ENCODE peak calls at places on chromosomes 3 and 15, in eight cellular contexts. C, E, S, I, M, D, K and F are unnamed samples.

GRCh38 chr15:29731865-29732264 is 90.4 kb downstream of the TJP1 start:
- DNase-seq in C (no peak), E (no peak), S (no peak), I (no peak), M (no peak), D (no peak), K (no peak), F (no peak)

GRCh38 chr3:59313365-59313764 is 263.5 kb upstream of the CFAP20DC start:
- DNase-seq in C (no peak), E (peak; percentile 56), S (peak; percentile 28), I (peak; percentile 23), M (peak; percentile 46), D (peak; percentile 68), K (peak; percentile 32), F (no peak)

GRCh38 chr3:174302746-174303315 is 556.3 kb upstream of the NAALADL2 start:
- DNase-seq in C (no peak), E (no peak), S (no peak), I (no peak), M (no peak), D (no peak), K (no peak), F (no peak)

GRCh38 chr3:36557021-36557707 is 176.9 kb downstream of the STAC start:
- DNase-seq in C (no peak), E (no peak), S (no peak), I (no peak), M (no peak), D (no peak), K (no peak), F (no peak)

GRCh38 chr3:40226636-40227035 is 82.9 kb upstream of the EIF1B start:
- DNase-seq in C (no peak), E (no peak), S (no peak), I (no peak), M (no peak), D (no peak), K (no peak), F (no peak)

GRCh38 chr3:147943265-147943945 is 534.2 kb downstream of the ZIC1 start:
- DNase-seq in C (peak; percentile 63), E (peak; percentile 87), S (peak; percentile 94), I (no peak), M (no peak), D (peak; percentile 72), K (peak; percentile 86), F (peak; percentile 55)

GRCh38 chr15:42228036-42228435 is 19.9 kb upstream of the VPS39 start:
- DNase-seq in C (no peak), E (no peak), S (no peak), I (no peak), M (no peak), D (no peak), K (no peak), F (no peak)

GRCh38 chr3:33277193-33277882 is at the start of gene FBXL2:
- DNase-seq in C (no peak), E (peak; percentile 75), S (peak; percentile 76), I (peak; percentile 19), M (peak; percentile 16), D (peak; percentile 75), K (peak; percentile 87), F (peak; percentile 15)

GRCh38 chr3:179227349-179227748 is 23.6 kb downstream of the KCNMB3 start:
- DNase-seq in C (no peak), E (no peak), S (peak; percentile 77), I (no peak), M (no peak), D (peak; percentile 66), K (no peak), F (peak; percentile 11)

GRCh38 chr3:143951351-143951971 is 20.2 kb upstream of the DIPK2A start:
- DNase-seq in C (no peak), E (peak; percentile 70), S (peak; percentile 44), I (no peak), M (peak; percentile 7), D (peak; percentile 59), K (no peak), F (peak; percentile 26)

GRCh38 chr3:133837487-133838295 is 32.1 kb downstream of the SRPRB start:
- DNase-seq in C (no peak), E (no peak), S (no peak), I (no peak), M (no peak), D (no peak), K (no peak), F (no peak)

GRCh38 chr3:124514681-124515080 is 215.6 kb upstream of the UMPS start:
- DNase-seq in C (no peak), E (no peak), S (no peak), I (no peak), M (no peak), D (peak; percentile 49), K (no peak), F (no peak)

GRCh38 chr15:77421370-77421700 is 647 bp downstream of the HMG20A start:
- DNase-seq in C (no peak), E (no peak), S (no peak), I (no peak), M (no peak), D (peak; percentile 18), K (peak; percentile 13), F (no peak)

GRCh38 chr3:98519351-98519750 is 3.4 kb downstream of the CLDND1 start:
- DNase-seq in C (no peak), E (peak; percentile 5), S (no peak), I (no peak), M (no peak), D (peak; percentile 32), K (no peak), F (no peak)

GRCh38 chr15:89576417-89576773 is 1.1 kb downstream of the TICRR start:
- DNase-seq in C (no peak), E (peak; percentile 20), S (no peak), I (no peak), M (no peak), D (peak; percentile 31), K (no peak), F (peak; percentile 50)

GRCh38 chr3:184029456-184029950 is 2.0 kb upstream of the HTR3D start:
- DNase-seq in C (no peak), E (peak; percentile 38), S (no peak), I (no peak), M (no peak), D (no peak), K (no peak), F (no peak)

GRCh38 chr15:69609176-69609575 is 156.6 kb downstream of the RPLP1 start:
- DNase-seq in C (peak; percentile 33), E (peak; percentile 29), S (peak; percentile 70), I (no peak), M (no peak), D (no peak), K (peak; percentile 18), F (peak; percentile 2)

GRCh38 chr3:71564361-71564760 is 19.2 kb downstream of the FOXP1 start:
- DNase-seq in C (no peak), E (no peak), S (no peak), I (no peak), M (no peak), D (peak; percentile 60), K (no peak), F (peak; percentile 30)

GRCh38 chr3:146746190-146746589 is 141.0 kb upstream of the PLSCR5 start:
- DNase-seq in C (peak; percentile 31), E (peak; percentile 25), S (peak; percentile 79), I (no peak), M (no peak), D (peak; percentile 37), K (no peak), F (peak; percentile 55)

GRCh38 chr15:25844981-25845680 is 18.0 kb downstream of the ATP10A start:
- DNase-seq in C (no peak), E (no peak), S (no peak), I (no peak), M (no peak), D (no peak), K (no peak), F (no peak)

GRCh38 chr3:192862408-192863385 is 55.0 kb downstream of the MB21D2 start:
- DNase-seq in C (no peak), E (peak; percentile 67), S (no peak), I (no peak), M (no peak), D (peak; percentile 50), K (no peak), F (no peak)

GRCh38 chr15:49082960-49083359 is 36.7 kb upstream of the SECISBP2L start:
- DNase-seq in C (peak; percentile 48), E (peak; percentile 29), S (no peak), I (no peak), M (no peak), D (no peak), K (no peak), F (no peak)

GRCh38 chr3:188179006-188179966 is 25.3 kb downstream of the LPP start:
- DNase-seq in C (peak; percentile 63), E (no peak), S (no peak), I (no peak), M (no peak), D (no peak), K (no peak), F (no peak)

GRCh38 chr3:190097617-190098016 is 23.1 kb downstream of the P3H2 start:
- DNase-seq in C (no peak), E (peak; percentile 51), S (no peak), I (no peak), M (no peak), D (no peak), K (no peak), F (no peak)

GRCh38 chr15:49990835-49991540 is 128.0 kb downstream of the ATP8B4 start:
- DNase-seq in C (peak; percentile 8), E (peak; percentile 48), S (no peak), I (no peak), M (no peak), D (no peak), K (no peak), F (peak; percentile 42)

GRCh38 chr3:104903064-104903463 is 463.6 kb upstream of the ALCAM start:
- DNase-seq in C (no peak), E (no peak), S (no peak), I (no peak), M (no peak), D (no peak), K (no peak), F (no peak)

GRCh38 chr15:50145451-50145872 is 26.4 kb upstream of the ATP8B4 start:
- DNase-seq in C (no peak), E (peak; percentile 88), S (peak; percentile 76), I (no peak), M (no peak), D (peak; percentile 81), K (peak; percentile 82), F (peak; percentile 65)

GRCh38 chr3:184359610-184360009 is 1.8 kb downstream of the CLCN2 start:
- DNase-seq in C (no peak), E (no peak), S (no peak), I (peak; percentile 79), M (no peak), D (no peak), K (no peak), F (no peak)

GRCh38 chr3:115927210-115927609 is 303.9 kb downstream of the GAP43 start:
- DNase-seq in C (no peak), E (no peak), S (no peak), I (no peak), M (no peak), D (no peak), K (no peak), F (no peak)